ENCODE peak calls at places on chromosomes 11 and 22, in ten cellular contexts. One of them, this sample, is unnamed.

GRCh38 chr22:47174671-47175111 is 412.2 kb downstream of the TBC1D22A start:
- DNase-seq in Calu3: no peak
- DNase-seq in CD8-positive, alpha-beta memory T cell: no peak
- DNase-seq in AG20443: no peak
- DNase-seq in stimulated activated CD8-positive, alpha-beta memory T cell treated with anti-CD3 and anti-CD28 coated beads, Interleukin-4, amount 100 ng/mL, for 1 hour: no peak
- DNase-seq in NCI-H1930: no peak
- DNase-seq in NCI-H1092: no peak
- DNase-seq in stomach: no peak
- DNase-seq in A549: no peak
- DNase-seq in EH: no peak
- DNase-seq in this sample: no peak

GRCh38 chr11:66291706-66292542 is at the start of gene TMEM151A:
- DNase-seq in Calu3: peak
- DNase-seq in CD8-positive, alpha-beta memory T cell: no peak
- DNase-seq in AG20443: peak
- DNase-seq in stimulated activated CD8-positive, alpha-beta memory T cell treated with anti-CD3 and anti-CD28 coated beads, Interleukin-4, amount 100 ng/mL, for 1 hour: no peak
- DNase-seq in NCI-H1930: peak
- DNase-seq in NCI-H1092: peak
- DNase-seq in stomach: peak
- DNase-seq in A549: no peak
- DNase-seq in EH: no peak
- DNase-seq in this sample: no peak

GRCh38 chr11:132106336-132106982 is 736.0 kb downstream of the NTM start:
- DNase-seq in Calu3: no peak
- DNase-seq in CD8-positive, alpha-beta memory T cell: no peak
- DNase-seq in AG20443: no peak
- DNase-seq in stimulated activated CD8-positive, alpha-beta memory T cell treated with anti-CD3 and anti-CD28 coated beads, Interleukin-4, amount 100 ng/mL, for 1 hour: no peak
- DNase-seq in NCI-H1930: no peak
- DNase-seq in NCI-H1092: peak
- DNase-seq in stomach: no peak
- DNase-seq in A549: no peak
- DNase-seq in EH: no peak
- DNase-seq in this sample: no peak

GRCh38 chr11:21927628-21928027 is 265.3 kb upstream of the ANO5 start:
- DNase-seq in Calu3: no peak
- DNase-seq in CD8-positive, alpha-beta memory T cell: no peak
- DNase-seq in AG20443: no peak
- DNase-seq in stimulated activated CD8-positive, alpha-beta memory T cell treated with anti-CD3 and anti-CD28 coated beads, Interleukin-4, amount 100 ng/mL, for 1 hour: no peak
- DNase-seq in NCI-H1930: no peak
- DNase-seq in NCI-H1092: no peak
- DNase-seq in stomach: no peak
- DNase-seq in A549: no peak
- DNase-seq in EH: no peak
- DNase-seq in this sample: no peak

GRCh38 chr11:2843551-2843950 is 42.0 kb downstream of the CDKN1C start:
- DNase-seq in Calu3: no peak
- DNase-seq in CD8-positive, alpha-beta memory T cell: no peak
- DNase-seq in AG20443: no peak
- DNase-seq in stimulated activated CD8-positive, alpha-beta memory T cell treated with anti-CD3 and anti-CD28 coated beads, Interleukin-4, amount 100 ng/mL, for 1 hour: no peak
- DNase-seq in NCI-H1930: no peak
- DNase-seq in NCI-H1092: no peak
- DNase-seq in stomach: no peak
- DNase-seq in A549: no peak
- DNase-seq in EH: no peak
- DNase-seq in this sample: no peak

GRCh38 chr11:124886476-124886875 is 11.2 kb downstream of the ROBO4 start:
- DNase-seq in Calu3: no peak
- DNase-seq in CD8-positive, alpha-beta memory T cell: no peak
- DNase-seq in AG20443: no peak
- DNase-seq in stimulated activated CD8-positive, alpha-beta memory T cell treated with anti-CD3 and anti-CD28 coated beads, Interleukin-4, amount 100 ng/mL, for 1 hour: no peak
- DNase-seq in NCI-H1930: no peak
- DNase-seq in NCI-H1092: no peak
- DNase-seq in stomach: no peak
- DNase-seq in A549: no peak
- DNase-seq in EH: no peak
- DNase-seq in this sample: no peak

GRCh38 chr11:1261241-1262071 is 38.6 kb downstream of the MUC5B start:
- DNase-seq in Calu3: no peak
- DNase-seq in CD8-positive, alpha-beta memory T cell: no peak
- DNase-seq in AG20443: no peak
- DNase-seq in stimulated activated CD8-positive, alpha-beta memory T cell treated with anti-CD3 and anti-CD28 coated beads, Interleukin-4, amount 100 ng/mL, for 1 hour: no peak
- DNase-seq in NCI-H1930: no peak
- DNase-seq in NCI-H1092: no peak
- DNase-seq in stomach: no peak
- DNase-seq in A549: no peak
- DNase-seq in EH: no peak
- DNase-seq in this sample: no peak

GRCh38 chr11:130096823-130097222 is 27.1 kb downstream of the APLP2 start:
- DNase-seq in Calu3: no peak
- DNase-seq in CD8-positive, alpha-beta memory T cell: no peak
- DNase-seq in AG20443: no peak
- DNase-seq in stimulated activated CD8-positive, alpha-beta memory T cell treated with anti-CD3 and anti-CD28 coated beads, Interleukin-4, amount 100 ng/mL, for 1 hour: no peak
- DNase-seq in NCI-H1930: no peak
- DNase-seq in NCI-H1092: no peak
- DNase-seq in stomach: no peak
- DNase-seq in A549: no peak
- DNase-seq in EH: no peak
- DNase-seq in this sample: no peak

GRCh38 chr11:132520199-132520598 is 1012.1 kb downstream of the OPCML start:
- DNase-seq in Calu3: no peak
- DNase-seq in CD8-positive, alpha-beta memory T cell: no peak
- DNase-seq in AG20443: no peak
- DNase-seq in stimulated activated CD8-positive, alpha-beta memory T cell treated with anti-CD3 and anti-CD28 coated beads, Interleukin-4, amount 100 ng/mL, for 1 hour: no peak
- DNase-seq in NCI-H1930: no peak
- DNase-seq in NCI-H1092: no peak
- DNase-seq in stomach: no peak
- DNase-seq in A549: no peak
- DNase-seq in EH: peak
- DNase-seq in this sample: no peak

GRCh38 chr11:10351768-10352641 is 47.1 kb downstream of the ADM start:
- DNase-seq in Calu3: peak
- DNase-seq in CD8-positive, alpha-beta memory T cell: no peak
- DNase-seq in AG20443: peak
- DNase-seq in stimulated activated CD8-positive, alpha-beta memory T cell treated with anti-CD3 and anti-CD28 coated beads, Interleukin-4, amount 100 ng/mL, for 1 hour: no peak
- DNase-seq in NCI-H1930: peak
- DNase-seq in NCI-H1092: peak
- DNase-seq in stomach: peak
- DNase-seq in A549: peak
- DNase-seq in EH: peak
- DNase-seq in this sample: no peak

GRCh38 chr22:26476705-26477340 is 6.8 kb downstream of the HPS4 start:
- DNase-seq in Calu3: no peak
- DNase-seq in CD8-positive, alpha-beta memory T cell: no peak
- DNase-seq in AG20443: no peak
- DNase-seq in stimulated activated CD8-positive, alpha-beta memory T cell treated with anti-CD3 and anti-CD28 coated beads, Interleukin-4, amount 100 ng/mL, for 1 hour: no peak
- DNase-seq in NCI-H1930: no peak
- DNase-seq in NCI-H1092: no peak
- DNase-seq in stomach: no peak
- DNase-seq in A549: no peak
- DNase-seq in EH: peak
- DNase-seq in this sample: peak

GRCh38 chr11:133894956-133895549 is 49.7 kb upstream of the SPATA19 start:
- DNase-seq in Calu3: no peak
- DNase-seq in CD8-positive, alpha-beta memory T cell: no peak
- DNase-seq in AG20443: peak
- DNase-seq in stimulated activated CD8-positive, alpha-beta memory T cell treated with anti-CD3 and anti-CD28 coated beads, Interleukin-4, amount 100 ng/mL, for 1 hour: no peak
- DNase-seq in NCI-H1930: no peak
- DNase-seq in NCI-H1092: no peak
- DNase-seq in stomach: peak
- DNase-seq in A549: no peak
- DNase-seq in EH: no peak
- DNase-seq in this sample: no peak

GRCh38 chr11:36817336-36817965 is 219.4 kb upstream of the RAG2 start:
- DNase-seq in Calu3: peak
- DNase-seq in CD8-positive, alpha-beta memory T cell: no peak
- DNase-seq in AG20443: no peak
- DNase-seq in stimulated activated CD8-positive, alpha-beta memory T cell treated with anti-CD3 and anti-CD28 coated beads, Interleukin-4, amount 100 ng/mL, for 1 hour: no peak
- DNase-seq in NCI-H1930: no peak
- DNase-seq in NCI-H1092: no peak
- DNase-seq in stomach: no peak
- DNase-seq in A549: no peak
- DNase-seq in EH: no peak
- DNase-seq in this sample: peak

GRCh38 chr11:37313266-37313665 is 715.2 kb upstream of the RAG2 start:
- DNase-seq in Calu3: no peak
- DNase-seq in CD8-positive, alpha-beta memory T cell: no peak
- DNase-seq in AG20443: no peak
- DNase-seq in stimulated activated CD8-positive, alpha-beta memory T cell treated with anti-CD3 and anti-CD28 coated beads, Interleukin-4, amount 100 ng/mL, for 1 hour: no peak
- DNase-seq in NCI-H1930: no peak
- DNase-seq in NCI-H1092: no peak
- DNase-seq in stomach: no peak
- DNase-seq in A549: no peak
- DNase-seq in EH: no peak
- DNase-seq in this sample: no peak